ENCODE peak calls at places on chromosomes 12 and 14, in five cellular contexts. T, R, X, B and H are unnamed samples.

GRCh38 chr14:99430491-99430890 is 50.2 kb downstream of the SETD3 start:
- DNase-seq in T (peak; percentile 17), R (no peak), X (peak; percentile 8), B (no peak), H (no peak)

GRCh38 chr12:28015165-28015564 is 42.6 kb upstream of the PTHLH start:
- DNase-seq in T (no peak), R (no peak), X (no peak), B (no peak), H (no peak)

GRCh38 chr12:75294797-75295196 is 35.3 kb downstream of the CAPS2 start:
- DNase-seq in T (no peak), R (no peak), X (no peak), B (no peak), H (no peak)

GRCh38 chr12:56315626-56316473 is at the start of gene CNPY2:
- DNase-seq in T (peak; percentile 99), R (peak; percentile 96), X (peak; percentile 99), B (peak; percentile 96), H (peak; percentile 94)

GRCh38 chr14:86777950-86778602 is 1214.9 kb downstream of the GALC start:
- DNase-seq in T (peak; percentile 76), R (peak; percentile 26), X (no peak), B (no peak), H (no peak)

GRCh38 chr12:75641031-75641780 is 129.8 kb upstream of the KRR1 start:
- DNase-seq in T (peak; percentile 98), R (peak; percentile 73), X (no peak), B (no peak), H (peak; percentile 77)

GRCh38 chr12:97476255-97476654 is 13.7 kb downstream of the RMST start:
- DNase-seq in T (no peak), R (no peak), X (no peak), B (no peak), H (no peak)

GRCh38 chr12:76020281-76020680 is 11.3 kb downstream of the PHLDA1 start:
- DNase-seq in T (peak; percentile 70), R (peak; percentile 35), X (no peak), B (peak; percentile 50), H (no peak)

GRCh38 chr14:71006200-71006563 is 98.9 kb downstream of the PCNX1 start:
- DNase-seq in T (no peak), R (no peak), X (no peak), B (no peak), H (no peak)

GRCh38 chr14:59585891-59586554 is 9.4 kb upstream of the CCDC175 start:
- DNase-seq in T (peak; percentile 98), R (no peak), X (no peak), B (no peak), H (peak; percentile 34)

GRCh38 chr12:132803883-132804282 is 24.8 kb downstream of the GOLGA3 start:
- DNase-seq in T (no peak), R (peak; percentile 89), X (no peak), B (no peak), H (no peak)

GRCh38 chr12:53999596-54000104 is 311 bp upstream of the HOXC9 start:
- DNase-seq in T (peak; percentile 59), R (peak; percentile 85), X (no peak), B (no peak), H (no peak)

GRCh38 chr14:84976805-84977204 is 553.1 kb upstream of the FLRT2 start:
- DNase-seq in T (no peak), R (no peak), X (no peak), B (no peak), H (no peak)

GRCh38 chr14:89012272-89013097 is 188.0 kb downstream of the TTC8 start:
- DNase-seq in T (no peak), R (no peak), X (no peak), B (no peak), H (no peak)

GRCh38 chr12:59595557-59596231 is at the start of gene SLC16A7:
- DNase-seq in T (peak; percentile 93), R (peak; percentile 95), X (peak; percentile 92), B (peak; percentile 79), H (peak; percentile 87)

GRCh38 chr12:83802011-83802410 is 1110.6 kb downstream of the SLC6A15 start:
- DNase-seq in T (no peak), R (no peak), X (no peak), B (no peak), H (no peak)

GRCh38 chr12:22974865-22975264 is 349.9 kb downstream of the ETNK1 start:
- DNase-seq in T (peak; percentile 95), R (peak; percentile 61), X (no peak), B (no peak), H (no peak)

GRCh38 chr12:128042825-128043224 is 224.1 kb upstream of the TMEM132C start:
- DNase-seq in T (no peak), R (no peak), X (no peak), B (no peak), H (no peak)

GRCh38 chr14:65709576-65709975 is 297.0 kb downstream of the FUT8 start:
- DNase-seq in T (no peak), R (no peak), X (no peak), B (no peak), H (no peak)

GRCh38 chr12:117360551-117361311 is 695 bp downstream of the NOS1 start:
- DNase-seq in T (no peak), R (no peak), X (no peak), B (no peak), H (no peak)